ENCODE peak calls at places on chromosome 21, in nine cellular contexts. U, K, Q, G, E, F, O, L and Z are unnamed samples.

GRCh38 chr21:35007348-35007747 is 41.8 kb downstream of the RUNX1 start:
- ATAC-seq in L (no peak), Q (no peak), F (no peak), K (no peak), U (no peak), G (no peak), O (no peak), E (no peak), Z (no peak)

GRCh38 chr21:42468511-42469131 is 27.4 kb downstream of the RSPH1 start:
- ATAC-seq in E (peak; percentile 59), Q (no peak), L (no peak), G (no peak), F (no peak), U (no peak), K (no peak), O (no peak), Z (no peak)

GRCh38 chr21:33367309-33367973 is 35.8 kb upstream of the IFNGR2 start:
- ATAC-seq in O (no peak), U (no peak), G (no peak), F (no peak), E (no peak), K (no peak), Q (no peak), L (no peak), Z (peak; percentile 40)

GRCh38 chr21:15754640-15755039 is 24.9 kb downstream of the USP25 start:
- ATAC-seq in O (no peak), G (no peak), F (no peak), K (no peak), U (peak; percentile 38), E (peak; percentile 87), Q (no peak), L (peak; percentile 73), Z (no peak)

GRCh38 chr21:38910390-38911008 is 104.8 kb downstream of the ETS2 start:
- ATAC-seq in O (no peak), U (no peak), E (peak; percentile 23), K (no peak), G (no peak), Q (peak; percentile 85), F (no peak), L (no peak), Z (peak; percentile 56)

GRCh38 chr21:31354122-31354521 is 10.1 kb upstream of the TIAM1 start:
- ATAC-seq in K (no peak), Q (peak; percentile 4), O (no peak), U (no peak), F (no peak), E (no peak), G (peak; percentile 26), L (no peak), Z (peak; percentile 4)

GRCh38 chr21:42404534-42404933 is 832 bp downstream of the UBASH3A start:
- ATAC-seq in L (no peak), U (no peak), Q (peak; percentile 12), K (peak; percentile 22), O (no peak), E (no peak), F (no peak), G (no peak), Z (peak; percentile 1)

GRCh38 chr21:38459490-38459889 is 38.8 kb downstream of the ERG start:
- ATAC-seq in Q (no peak), G (no peak), O (no peak), L (no peak), E (no peak), K (no peak), F (no peak), U (no peak), Z (no peak)

GRCh38 chr21:43961382-43961909 is 50.7 kb upstream of the TRAPPC10 start:
- ATAC-seq in O (no peak), Q (peak; percentile 75), F (no peak), U (no peak), L (no peak), G (no peak), E (no peak), K (no peak), Z (peak; percentile 78)

GRCh38 chr21:34086887-34087306 is 13.5 kb downstream of the MRPS6 start:
- ATAC-seq in E (peak; percentile 10), F (no peak), O (no peak), G (no peak), L (no peak), U (no peak), Q (peak; percentile 48), K (peak; percentile 67), Z (no peak)

GRCh38 chr21:29386803-29387202 is 88.1 kb downstream of the BACH1 start:
- ATAC-seq in L (no peak), E (peak; percentile 44), F (no peak), U (no peak), Q (no peak), K (no peak), G (no peak), O (no peak), Z (no peak)

GRCh38 chr21:14771587-14771986 is 225.5 kb upstream of the SAMSN1 start:
- ATAC-seq in F (no peak), Q (no peak), L (no peak), K (no peak), O (no peak), G (no peak), U (no peak), E (no peak), Z (no peak)

GRCh38 chr21:45266518-45267389 is 20.9 kb downstream of the POFUT2 start:
- ATAC-seq in F (no peak), E (peak; percentile 44), K (peak; percentile 96), O (no peak), Q (peak; percentile 94), L (no peak), G (no peak), U (peak; percentile 36), Z (peak; percentile 91)

GRCh38 chr21:26946744-26947446 is 20.0 kb downstream of the ADAMTS5 start:
- ATAC-seq in F (no peak), E (no peak), L (no peak), O (no peak), Q (no peak), G (no peak), U (no peak), K (no peak), Z (no peak)

GRCh38 chr21:42162831-42163510 is 56.0 kb upstream of the ABCG1 start:
- ATAC-seq in U (peak; percentile 21), Q (no peak), L (no peak), K (peak; percentile 38), O (no peak), E (no peak), F (no peak), G (no peak), Z (peak; percentile 40)

GRCh38 chr21:26055010-26055409 is 115.6 kb downstream of the APP start:
- ATAC-seq in K (no peak), U (no peak), Q (no peak), F (no peak), L (no peak), E (no peak), O (no peak), G (no peak), Z (no peak)